ENCODE peak calls at places on chromosomes 6 and 20, in six cellular contexts. One of them, this sample, is unnamed. For H3K27me3, the result is how much of the 10 kb centered on the place peaks cover.

GRCh38 chr6:116847234-116847633 is 18.4 kb upstream of the GPRC6A start:
- DNase-seq in astrocyte: peak
- DNase-seq in mammary epithelial cell: peak
- DNase-seq in lung: no peak
- DNase-seq in right lobe of liver: no peak
- DNase-seq in IMR-90: peak
- DNase-seq in this sample: no peak

GRCh38 chr20:43404880-43405279 is 52.8 kb upstream of the SRSF6 start:
- DNase-seq in astrocyte: no peak
- DNase-seq in mammary epithelial cell: peak
- DNase-seq in lung: peak
- DNase-seq in right lobe of liver: no peak
- DNase-seq in IMR-90: no peak
- DNase-seq in this sample: no peak

GRCh38 chr6:12962529-12962928 is 246.0 kb downstream of the PHACTR1 start:
- DNase-seq in astrocyte: no peak
- DNase-seq in mammary epithelial cell: no peak
- DNase-seq in lung: no peak
- DNase-seq in right lobe of liver: no peak
- DNase-seq in IMR-90: no peak
- DNase-seq in this sample: no peak

GRCh38 chr20:63882257-63883208 is 12.4 kb upstream of the DNAJC5 start:
- DNase-seq in astrocyte: no peak
- DNase-seq in mammary epithelial cell: no peak
- DNase-seq in lung: no peak
- DNase-seq in right lobe of liver: no peak
- DNase-seq in IMR-90: no peak
- DNase-seq in this sample: no peak

GRCh38 chr6:14305131-14305530 is 187.6 kb downstream of the CD83 start:
- DNase-seq in astrocyte: no peak
- DNase-seq in mammary epithelial cell: peak
- DNase-seq in lung: no peak
- DNase-seq in right lobe of liver: no peak
- DNase-seq in IMR-90: no peak
- DNase-seq in this sample: no peak

GRCh38 chr6:105790635-105791034 is 295.5 kb upstream of the PRDM1 start:
- DNase-seq in astrocyte: no peak
- DNase-seq in mammary epithelial cell: no peak
- DNase-seq in lung: no peak
- DNase-seq in right lobe of liver: no peak
- DNase-seq in IMR-90: no peak
- DNase-seq in this sample: no peak

GRCh38 chr6:135224037-135224647 is 43.0 kb downstream of the MYB start:
- DNase-seq in astrocyte: no peak
- DNase-seq in mammary epithelial cell: no peak
- DNase-seq in lung: no peak
- DNase-seq in right lobe of liver: no peak
- DNase-seq in IMR-90: no peak
- DNase-seq in this sample: no peak

GRCh38 chr6:148893073-148893472 is 146.2 kb downstream of the UST start:
- DNase-seq in astrocyte: no peak
- DNase-seq in mammary epithelial cell: no peak
- DNase-seq in lung: no peak
- DNase-seq in right lobe of liver: no peak
- DNase-seq in IMR-90: no peak
- DNase-seq in this sample: no peak

GRCh38 chr20:31678389-31679356 is 41.0 kb downstream of the COX4I2 start:
- DNase-seq in astrocyte: peak
- DNase-seq in mammary epithelial cell: peak
- DNase-seq in lung: no peak
- DNase-seq in right lobe of liver: no peak
- DNase-seq in IMR-90: no peak
- DNase-seq in this sample: peak

GRCh38 chr6:186221-186965 is 105.9 kb upstream of the DUSP22 start:
- DNase-seq in astrocyte: peak
- DNase-seq in mammary epithelial cell: no peak
- DNase-seq in lung: no peak
- DNase-seq in right lobe of liver: no peak
- DNase-seq in IMR-90: peak
- DNase-seq in this sample: no peak

GRCh38 chr6:4973972-4974885 is 29.6 kb downstream of the RPP40 start:
- DNase-seq in astrocyte: peak
- DNase-seq in mammary epithelial cell: no peak
- DNase-seq in lung: peak
- DNase-seq in right lobe of liver: no peak
- DNase-seq in IMR-90: peak
- DNase-seq in this sample: peak

GRCh38 chr20:62318411-62319345 is 15.9 kb downstream of the ADRM1 start:
- DNase-seq in astrocyte: no peak
- DNase-seq in mammary epithelial cell: no peak
- DNase-seq in lung: no peak
- DNase-seq in right lobe of liver: no peak
- DNase-seq in IMR-90: no peak
- DNase-seq in this sample: no peak

GRCh38 chr6:1895721-1896120 is 286.0 kb downstream of the FOXC1 start:
- DNase-seq in astrocyte: peak
- DNase-seq in mammary epithelial cell: no peak
- DNase-seq in lung: no peak
- DNase-seq in right lobe of liver: no peak
- DNase-seq in IMR-90: peak
- DNase-seq in this sample: no peak

GRCh38 chr6:33014841-33015634 is 5.6 kb upstream of the HLA-DOA start:
- DNase-seq in astrocyte: peak
- DNase-seq in mammary epithelial cell: peak
- DNase-seq in lung: peak
- DNase-seq in right lobe of liver: no peak
- DNase-seq in IMR-90: peak
- DNase-seq in this sample: peak

GRCh38 chr6:123926000-123926399 is 122.3 kb downstream of the NKAIN2 start:
- DNase-seq in astrocyte: peak
- DNase-seq in mammary epithelial cell: peak
- DNase-seq in lung: no peak
- DNase-seq in right lobe of liver: no peak
- DNase-seq in IMR-90: peak
- DNase-seq in this sample: no peak

GRCh38 chr6:97885230-97885772 is 602.3 kb upstream of the MMS22L start:
- DNase-seq in astrocyte: no peak
- DNase-seq in mammary epithelial cell: no peak
- DNase-seq in lung: no peak
- DNase-seq in right lobe of liver: no peak
- DNase-seq in IMR-90: no peak
- DNase-seq in this sample: no peak

GRCh38 chr6:131191590-131191989 is 56.3 kb downstream of the AKAP7 start:
- DNase-seq in astrocyte: no peak
- DNase-seq in mammary epithelial cell: no peak
- DNase-seq in lung: no peak
- DNase-seq in right lobe of liver: no peak
- DNase-seq in IMR-90: no peak
- DNase-seq in this sample: no peak

GRCh38 chr6:18528084-18528743 is 141.1 kb downstream of the RNF144B start:
- DNase-seq in astrocyte: peak
- DNase-seq in mammary epithelial cell: no peak
- DNase-seq in lung: no peak
- DNase-seq in right lobe of liver: no peak
- DNase-seq in IMR-90: peak
- DNase-seq in this sample: no peak

GRCh38 chr6:27281105-27281539 is 31.0 kb downstream of the POM121L2 start:
- DNase-seq in astrocyte: no peak
- DNase-seq in mammary epithelial cell: no peak
- DNase-seq in lung: no peak
- DNase-seq in right lobe of liver: no peak
- DNase-seq in IMR-90: no peak
- DNase-seq in this sample: no peak

GRCh38 chr20:1803216-1804128 is 91.7 kb upstream of the SIRPA start:
- DNase-seq in astrocyte: peak
- DNase-seq in mammary epithelial cell: no peak
- DNase-seq in lung: peak
- DNase-seq in right lobe of liver: peak
- DNase-seq in IMR-90: peak
- DNase-seq in this sample: peak
- H3K4me3 ChIP-seq in astrocyte: peak
- H3K4me3 ChIP-seq in mammary epithelial cell: no peak
- H3K4me3 ChIP-seq in lung: peak
- H3K4me3 ChIP-seq in right lobe of liver: peak
- H3K4me3 ChIP-seq in IMR-90: peak
- H3K4me3 ChIP-seq in this sample: peak

DNA sequence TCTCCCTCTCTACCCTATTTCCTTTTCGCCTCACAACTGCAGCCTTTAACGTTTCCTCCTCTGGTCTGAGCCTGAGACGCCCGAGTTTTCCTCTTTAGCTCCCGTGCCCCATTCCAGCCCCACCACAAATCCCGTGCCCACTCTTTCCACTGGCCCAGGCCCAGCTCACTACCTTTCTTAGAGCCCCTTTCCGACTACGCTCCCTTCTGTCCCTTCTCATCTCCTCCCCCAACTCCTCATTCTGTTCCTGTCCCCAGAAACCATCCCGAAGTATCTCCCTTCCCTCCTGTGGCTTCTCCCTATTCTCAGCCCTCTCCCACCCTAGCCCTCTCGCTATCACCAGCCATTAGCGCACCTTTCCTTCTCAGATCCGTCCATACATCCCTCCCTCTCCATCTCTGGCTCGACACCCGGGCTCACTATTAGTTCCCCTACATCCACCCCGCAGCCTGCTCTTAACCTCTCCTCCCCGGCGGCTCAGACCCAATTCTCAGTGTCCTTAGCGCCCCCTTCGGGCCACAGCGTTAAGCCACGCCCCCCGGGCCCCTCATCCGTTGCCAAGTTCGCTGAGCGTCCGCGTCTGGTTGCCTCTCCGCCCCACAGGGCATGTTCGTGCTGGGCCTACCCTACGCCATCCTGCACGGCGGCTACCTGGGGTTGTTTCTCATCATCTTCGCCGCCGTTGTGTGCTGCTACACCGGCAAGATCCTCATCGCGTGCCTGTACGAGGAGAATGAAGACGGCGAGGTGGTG is 2.7 kb downstream of the SLC32A1 start:
- DNase-seq in astrocyte: no peak
- DNase-seq in mammary epithelial cell: no peak
- DNase-seq in lung: no peak
- DNase-seq in right lobe of liver: no peak
- DNase-seq in IMR-90: no peak
- DNase-seq in this sample: no peak
- TF ChIP-seq CTCF in astrocyte: no peak
- TF ChIP-seq CTCF in mammary epithelial cell: peak
- TF ChIP-seq CTCF in lung: no peak
- TF ChIP-seq CTCF in right lobe of liver: no peak
- TF ChIP-seq CTCF in IMR-90: peak
- TF ChIP-seq CTCF in this sample: peak

DNA sequence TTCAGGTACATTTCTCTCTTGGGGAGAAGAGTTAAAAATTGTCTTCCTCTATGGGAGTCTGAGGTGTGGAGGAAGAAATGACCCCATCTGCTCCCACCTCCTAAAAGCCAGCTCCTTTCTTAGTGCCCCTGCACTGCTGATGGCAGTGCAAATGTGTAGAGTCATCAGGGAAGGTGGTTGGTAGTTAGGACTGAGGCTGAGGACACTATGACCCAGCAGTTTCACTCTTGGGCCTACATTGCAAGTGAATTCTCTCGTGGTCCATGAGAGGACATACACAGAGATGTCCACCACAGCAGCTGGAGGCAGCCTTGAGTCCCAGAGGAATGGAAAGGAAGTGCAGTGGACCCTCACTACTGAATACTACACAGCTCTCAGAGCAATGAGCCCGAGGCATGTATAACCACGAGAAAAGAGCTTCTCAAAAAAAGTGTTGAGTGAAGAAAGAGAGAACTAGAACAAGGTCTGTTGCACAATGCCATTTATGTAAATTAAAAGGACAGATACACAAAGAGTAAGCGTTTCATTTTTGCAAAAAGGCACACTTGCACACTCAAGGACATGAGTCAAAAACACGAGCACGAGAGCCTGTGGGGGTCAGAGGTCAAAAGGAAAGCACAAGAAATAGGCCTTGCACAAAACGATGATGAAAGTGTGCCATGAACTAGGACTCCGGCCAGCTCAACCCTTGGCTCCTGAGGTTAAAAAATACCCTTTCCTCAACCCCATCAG is 308.2 kb upstream of the PRND start:
- DNase-seq in astrocyte: no peak
- DNase-seq in mammary epithelial cell: no peak
- DNase-seq in lung: peak
- DNase-seq in right lobe of liver: no peak
- DNase-seq in IMR-90: no peak
- DNase-seq in this sample: no peak
- H3K27me3 ChIP-seq in astrocyte: under half
- H3K27me3 ChIP-seq in mammary epithelial cell: under half
- H3K27me3 ChIP-seq in lung: under half
- H3K27me3 ChIP-seq in right lobe of liver: under half
- H3K27me3 ChIP-seq in IMR-90: under half
- H3K27me3 ChIP-seq in this sample: under half

DNA sequence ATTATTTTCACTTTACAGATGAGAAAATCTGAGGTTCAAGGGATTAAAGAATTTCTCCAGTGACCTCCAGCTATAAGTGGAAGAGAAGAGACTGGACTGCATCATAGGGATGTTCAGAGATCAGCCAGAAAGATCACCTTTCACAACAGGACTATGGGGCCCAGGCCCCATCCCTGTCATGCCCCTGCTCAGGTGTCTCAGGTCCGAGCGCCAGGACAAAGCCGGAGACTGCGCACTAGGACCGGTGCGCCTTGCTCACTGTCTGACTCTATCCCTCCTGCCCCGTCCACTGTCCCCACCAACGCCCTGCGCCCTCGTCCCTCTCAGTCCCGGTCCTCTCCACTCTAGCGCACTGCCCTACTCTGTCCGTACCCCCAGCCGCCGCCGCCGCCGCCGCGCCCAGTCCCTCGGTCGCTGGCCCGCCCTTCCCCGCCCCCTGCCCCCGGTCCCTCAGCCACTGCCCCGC is 548 bp upstream of the RAD21L1 start:
- DNase-seq in astrocyte: no peak
- DNase-seq in mammary epithelial cell: no peak
- DNase-seq in lung: no peak
- DNase-seq in right lobe of liver: no peak
- DNase-seq in IMR-90: no peak
- DNase-seq in this sample: no peak
- H3K4me3 ChIP-seq in astrocyte: peak
- H3K4me3 ChIP-seq in mammary epithelial cell: peak
- H3K4me3 ChIP-seq in lung: no peak
- H3K4me3 ChIP-seq in right lobe of liver: peak
- H3K4me3 ChIP-seq in IMR-90: peak
- H3K4me3 ChIP-seq in this sample: peak